ENCODE peak calls at places on chromosomes 16 and 17, in ten cellular contexts. S, Y, Z, G, P, H, E, B, I and Q are unnamed samples.

GRCh38 chr17:66313995-66314659 is 11.7 kb downstream of the PRKCA start:
- DNase-seq in E (no peak), B (no peak), S (no peak), Y (no peak), I (no peak), H (no peak), Z (no peak), G (no peak), P (no peak), Q (no peak)

GRCh38 chr17:64334851-64335250 is 55.8 kb downstream of the PECAM1 start:
- DNase-seq in G (no peak), B (no peak), E (no peak), I (no peak), P (no peak), Y (no peak), H (no peak), S (no peak), Z (no peak), Q (no peak)

GRCh38 chr16:84700518-84701277 is 898 bp downstream of the USP10 start:
- DNase-seq in P (no peak), G (peak), S (peak), Y (no peak), Z (no peak), I (peak), E (no peak), H (peak), B (peak), Q (no peak)

GRCh38 chr17:49029841-49030240 is 32.7 kb downstream of the IGF2BP1 start:
- DNase-seq in S (no peak), G (no peak), H (no peak), P (no peak), B (no peak), Y (no peak), E (no peak), Z (no peak), I (no peak), Q (no peak)

GRCh38 chr17:49557204-49558024 is 18.3 kb upstream of the NXPH3 start:
- DNase-seq in P (peak), H (peak), G (peak), E (no peak), B (peak), S (no peak), Z (no peak), I (no peak), Y (no peak), Q (no peak)

GRCh38 chr17:31488264-31488981 is 96.9 kb downstream of the RAB11FIP4 start:
- DNase-seq in G (no peak), P (no peak), B (peak), E (no peak), Y (no peak), I (no peak), H (no peak), Z (no peak), S (peak), Q (peak)

GRCh38 chr16:58586340-58587030 is 43.1 kb downstream of the CNOT1 start:
- DNase-seq in G (no peak), P (no peak), E (no peak), Y (no peak), S (no peak), B (no peak), H (no peak), I (no peak), Z (no peak), Q (no peak)

GRCh38 chr17:20010099-20010863 is 1.1 kb downstream of the SPECC1 start:
- DNase-seq in H (peak), Z (no peak), S (no peak), P (peak), E (no peak), G (peak), B (peak), I (peak), Y (no peak), Q (no peak)

GRCh38 chr17:39923836-39924690 is 3.3 kb downstream of the ORMDL3 start:
- DNase-seq in E (no peak), Y (no peak), Z (no peak), I (no peak), G (no peak), H (peak), P (no peak), B (no peak), S (no peak), Q (no peak)

GRCh38 chr16:28140788-28141618 is 70.8 kb downstream of the XPO6 start:
- DNase-seq in Z (peak), G (no peak), H (no peak), I (no peak), B (no peak), S (peak), Y (no peak), E (no peak), P (no peak), Q (no peak)

GRCh38 chr17:78316115-78316866 is 43.6 kb downstream of the SOCS3 start:
- DNase-seq in B (no peak), E (no peak), Y (no peak), Z (no peak), H (no peak), S (no peak), G (no peak), I (no peak), P (no peak), Q (no peak)

GRCh38 chr17:35708951-35709350 is 22.5 kb upstream of the RASL10B start:
- DNase-seq in B (no peak), Y (no peak), H (no peak), S (no peak), Z (no peak), G (no peak), I (no peak), E (no peak), P (no peak), Q (no peak)

GRCh38 chr17:40019140-40019991 is 4.1 kb downstream of the CSF3 start:
- DNase-seq in Z (no peak), I (no peak), G (no peak), H (no peak), Y (no peak), P (no peak), E (no peak), S (no peak), B (peak), Q (no peak)

GRCh38 chr17:10270258-10270657 is 71.9 kb upstream of the GAS7 start:
- DNase-seq in H (no peak), G (no peak), P (no peak), E (no peak), I (no peak), S (no peak), Z (no peak), Y (no peak), B (no peak), Q (no peak)

GRCh38 chr17:27209316-27209715 is 84.6 kb upstream of the WSB1 start:
- DNase-seq in H (no peak), E (no peak), Z (no peak), G (no peak), I (no peak), P (no peak), S (no peak), B (no peak), Y (no peak), Q (no peak)

GRCh38 chr17:14833201-14833773 is 431.8 kb downstream of the PMP22 start:
- DNase-seq in Z (no peak), E (peak), S (no peak), B (peak), G (peak), I (no peak), H (peak), Y (no peak), P (no peak), Q (no peak)

GRCh38 chr16:66740010-66740409 is 11.4 kb downstream of the DYNC1LI2 start:
- DNase-seq in I (no peak), B (peak), Z (no peak), P (peak), H (peak), S (no peak), Y (no peak), G (peak), E (no peak), Q (no peak)

GRCh38 chr16:89484923-89485679 is 5.3 kb downstream of the ANKRD11 start:
- DNase-seq in G (no peak), H (no peak), Y (no peak), E (no peak), I (no peak), Z (no peak), B (peak), P (no peak), S (no peak), Q (no peak)

GRCh38 chr17:75010683-75011406 is 1.6 kb upstream of the MRPL58 start:
- DNase-seq in P (peak), E (no peak), Z (peak), G (no peak), I (no peak), B (peak), Y (no peak), S (no peak), H (peak), Q (no peak)

GRCh38 chr17:17246879-17247278 is 9.9 kb upstream of the FLCN start:
- DNase-seq in Z (no peak), P (no peak), H (no peak), E (no peak), G (no peak), S (no peak), Y (no peak), I (no peak), B (no peak), Q (no peak)

GRCh38 chr17:7839890-7840260 is 5.9 kb downstream of the KDM6B start:
- DNase-seq in Z (no peak), H (peak), S (no peak), Y (no peak), B (peak), I (no peak), E (no peak), G (no peak), P (no peak), Q (no peak)

GRCh38 chr16:46822270-46822669 is 8.7 kb downstream of the C16orf87 start:
- DNase-seq in Y (no peak), S (no peak), B (no peak), H (peak), G (peak), P (no peak), Z (no peak), E (no peak), I (peak), Q (no peak)

GRCh38 chr17:2262146-2262587 is 41.4 kb downstream of the SMG6 start:
- DNase-seq in B (no peak), S (no peak), I (no peak), P (no peak), Y (no peak), H (peak), E (no peak), Z (no peak), G (no peak), Q (no peak)